ENCODE peak calls at places on chromosome 17, in ten cellular contexts. I is uterus; N is effector memory CD4-positive, alpha-beta T cell; W is heart right ventricle; E is lung; X is AG04450; P is body of pancreas; V is kidney; D is gastrocnemius medialis; G is small intestine. L is an unnamed sample.

GRCh38 chr17:8532021-8532420 is 96.3 kb downstream of the NDEL1 start:
- DNase-seq in I (no peak), N (no peak), W (peak; percentile 9), E (no peak), X (no peak), P (peak; percentile 62), V (no peak), D (no peak), G (peak; percentile 92), L (no peak)

GRCh38 chr17:77465358-77466041 is 324.7 kb downstream of the SEC14L1 start:
- DNase-seq in I (no peak), N (peak; percentile 61), W (peak; percentile 78), E (peak; percentile 80), X (no peak), P (peak; percentile 35), V (peak; percentile 88), D (peak; percentile 57), G (peak; percentile 64), L (no peak)

GRCh38 chr17:16419929-16420271 is 4.5 kb downstream of the TRPV2 start:
- DNase-seq in I (no peak), N (peak; percentile 36), W (no peak), E (no peak), X (peak; percentile 50), P (no peak), V (no peak), D (no peak), G (no peak), L (no peak)

GRCh38 chr17:80886641-80887573 is 104.7 kb upstream of the CHMP6 start:
- DNase-seq in I (no peak), N (no peak), W (no peak), E (no peak), X (no peak), P (no peak), V (peak; percentile 56), D (peak; percentile 9), G (no peak), L (no peak)

GRCh38 chr17:32445976-32446375 is 1.7 kb downstream of the PSMD11 start:
- DNase-seq in I (no peak), N (no peak), W (no peak), E (no peak), X (no peak), P (no peak), V (no peak), D (no peak), G (no peak), L (no peak)

GRCh38 chr17:27631409-27631755 is 394 bp downstream of the LGALS9 start:
- DNase-seq in I (no peak), N (no peak), W (no peak), E (no peak), X (no peak), P (no peak), V (no peak), D (no peak), G (no peak), L (no peak)

GRCh38 chr17:82859431-82860403 is 19.9 kb upstream of the ZNF750 start:
- DNase-seq in I (no peak), N (peak; percentile 35), W (no peak), E (no peak), X (no peak), P (no peak), V (peak; percentile 96), D (peak; percentile 60), G (peak; percentile 37), L (peak; percentile 14)

GRCh38 chr17:80949451-80950421 is 41.9 kb upstream of the CHMP6 start:
- DNase-seq in I (peak; percentile 16), N (no peak), W (no peak), E (no peak), X (no peak), P (peak; percentile 4), V (peak; percentile 66), D (peak; percentile 14), G (no peak), L (no peak)

GRCh38 chr17:4594406-4595349 is 10.3 kb downstream of the SMTNL2 start:
- DNase-seq in I (no peak), N (no peak), W (no peak), E (no peak), X (no peak), P (peak; percentile 45), V (peak; percentile 57), D (no peak), G (peak; percentile 47), L (no peak)

GRCh38 chr17:77392376-77393273 is 251.9 kb downstream of the SEC14L1 start:
- DNase-seq in I (no peak), N (no peak), W (peak; percentile 69), E (no peak), X (no peak), P (peak; percentile 72), V (peak; percentile 87), D (peak; percentile 49), G (peak; percentile 93), L (no peak)

GRCh38 chr17:9676742-9677387 is 31.5 kb downstream of the USP43 start:
- DNase-seq in I (no peak), N (no peak), W (no peak), E (no peak), X (no peak), P (no peak), V (no peak), D (no peak), G (peak; percentile 8), L (no peak)

GRCh38 chr17:52124993-52125392 is 33.5 kb downstream of the CA10 start:
- DNase-seq in I (no peak), N (no peak), W (no peak), E (no peak), X (no peak), P (no peak), V (no peak), D (no peak), G (no peak), L (no peak)

GRCh38 chr17:43645765-43646481 is 15.8 kb downstream of the MEOX1 start:
- DNase-seq in I (peak; percentile 72), N (no peak), W (peak; percentile 86), E (peak; percentile 42), X (no peak), P (peak; percentile 44), V (peak; percentile 89), D (peak; percentile 45), G (no peak), L (no peak)

DNA sequence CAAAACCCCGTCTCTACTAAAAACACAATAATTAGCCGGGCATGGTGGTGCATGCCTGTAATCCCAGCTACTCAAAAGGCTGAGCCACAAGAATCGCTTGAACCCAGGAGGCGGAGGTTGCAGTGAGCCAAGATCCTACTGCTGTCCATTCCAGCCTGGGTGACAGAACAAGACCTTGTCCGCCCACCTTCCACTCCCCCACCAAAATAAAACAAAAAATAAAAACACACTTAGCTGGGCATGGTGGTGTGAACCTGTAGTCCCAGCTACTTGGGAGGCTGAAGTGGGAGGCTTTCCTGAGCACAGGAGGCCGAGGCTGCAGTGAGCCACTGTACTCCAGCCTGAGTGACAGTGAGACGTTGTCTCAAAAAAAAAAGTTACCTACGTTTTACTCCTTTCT is 3.2 kb downstream of the PPM1E start:
- DNase-seq in I (no peak), N (no peak), W (no peak), E (no peak), X (no peak), P (no peak), V (no peak), D (no peak), G (no peak), L (no peak)
- H3K27ac ChIP-seq in I (no peak overlapping the region), N (no peak overlapping the region), W (no peak overlapping the region), E (no peak overlapping the region), X (no peak overlapping the region), P (no peak overlapping the region), V (no peak overlapping the region), D (no peak overlapping the region), G (no peak overlapping the region), L (no peak overlapping the region)

GRCh38 chr17:63398680-63399079 is 47.4 kb downstream of the CYB561 start:
- DNase-seq in I (no peak), N (no peak), W (no peak), E (no peak), X (no peak), P (no peak), V (no peak), D (no peak), G (no peak), L (no peak)
- H3K27ac ChIP-seq in I (no peak overlapping the region), N (no peak overlapping the region), W (peak overlapping the region; percentile 44), E (peak overlapping the region; percentile 21), X (peak overlapping the region; percentile 13), P (no peak overlapping the region), V (no peak overlapping the region), D (no peak overlapping the region), G (no peak overlapping the region), L (peak overlapping the region; percentile 46)

DNA sequence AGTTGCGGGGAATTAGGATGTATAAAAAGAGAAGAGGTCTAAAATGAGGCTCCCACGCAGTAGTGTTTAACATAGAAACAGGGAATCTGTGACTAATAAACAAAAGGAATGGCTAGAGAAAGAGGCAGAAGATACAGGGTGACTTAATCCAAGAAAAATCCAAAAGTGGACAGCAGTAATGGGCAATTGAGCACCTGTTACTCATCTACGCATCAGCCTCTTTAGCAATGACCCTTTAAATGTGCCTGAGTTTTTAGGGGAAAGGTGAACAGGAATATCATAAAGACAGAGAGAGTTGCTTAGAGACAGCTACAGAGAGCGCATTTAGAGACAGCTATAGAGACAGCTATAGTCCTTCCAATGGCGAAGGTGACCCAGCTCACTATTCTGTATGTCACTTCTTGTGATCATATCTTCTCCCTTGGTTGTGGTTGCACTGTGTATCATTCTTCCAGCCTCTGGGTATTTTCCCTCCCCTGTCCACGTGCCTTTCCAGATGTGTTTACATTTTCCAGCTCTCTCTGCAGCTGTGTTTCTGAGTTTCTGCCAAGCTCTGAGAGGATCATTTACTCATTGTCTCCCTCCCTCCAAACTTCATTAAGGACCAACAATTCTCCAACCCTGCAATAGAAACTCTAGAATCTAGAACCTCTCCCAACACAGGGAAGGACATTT is 61.5 kb downstream of the MYOCD start:
- DNase-seq in I (no peak), N (no peak), W (no peak), E (no peak), X (peak; percentile 87), P (no peak), V (no peak), D (no peak), G (no peak), L (no peak)
- H3K27ac ChIP-seq in I (no peak overlapping the region), N (no peak overlapping the region), W (peak overlapping the region; percentile 22), E (no peak overlapping the region), X (peak overlapping the region; percentile 77), P (no peak overlapping the region), V (no peak overlapping the region), D (no peak overlapping the region), G (no peak overlapping the region), L (no peak overlapping the region)

GRCh38 chr17:37824534-37825485 is 80.0 kb upstream of the HNF1B start:
- DNase-seq in I (no peak), N (no peak), W (no peak), E (no peak), X (peak; percentile 61), P (no peak), V (peak; percentile 75), D (no peak), G (no peak), L (no peak)

GRCh38 chr17:37827905-37828304 is 83.0 kb upstream of the HNF1B start:
- DNase-seq in I (no peak), N (no peak), W (no peak), E (no peak), X (no peak), P (no peak), V (no peak), D (no peak), G (no peak), L (no peak)

GRCh38 chr17:37828313-37829124 is 83.7 kb upstream of the HNF1B start:
- DNase-seq in I (no peak), N (no peak), W (no peak), E (no peak), X (no peak), P (no peak), V (no peak), D (no peak), G (no peak), L (no peak)

GRCh38 chr17:37825851-37826250 is 81.0 kb upstream of the HNF1B start:
- DNase-seq in I (no peak), N (no peak), W (no peak), E (no peak), X (no peak), P (no peak), V (no peak), D (no peak), G (no peak), L (no peak)

GRCh38 chr17:37826497-37827115 is 81.7 kb upstream of the HNF1B start:
- DNase-seq in I (no peak), N (no peak), W (no peak), E (no peak), X (no peak), P (no peak), V (no peak), D (no peak), G (no peak), L (no peak)
- H3K27ac ChIP-seq in I (no peak overlapping the region), N (no peak overlapping the region), W (no peak overlapping the region), E (no peak overlapping the region), X (no peak overlapping the region), P (no peak overlapping the region), V (peak overlapping the region; percentile 46), D (no peak overlapping the region), G (no peak overlapping the region), L (no peak overlapping the region)